ENCODE peak calls at places on chromosomes 13 and 19, in six cellular contexts. Y is suprapubic skin, M is K562, G is SK-N-SH, B is transverse colon, J is esophagus muscularis mucosa. F is an unnamed sample.

GRCh38 chr13:92354583-92354982 is 872.0 kb upstream of the GPC6 start:
- DNase-seq in Y (no peak), M (no peak), G (no peak), B (no peak), J (no peak), F (no peak)

GRCh38 chr13:52725302-52725701 is 14.3 kb downstream of the CNMD start:
- DNase-seq in Y (no peak), M (no peak), G (no peak), B (no peak), J (no peak), F (no peak)

GRCh38 chr13:113656015-113656588 is 1.9 kb downstream of the ATP4B start:
- DNase-seq in Y (peak; percentile 74), M (no peak), G (no peak), B (peak; percentile 7), J (no peak), F (peak; percentile 26)

GRCh38 chr13:103531278-103531677 is 465.1 kb upstream of the SLC10A2 start:
- DNase-seq in Y (no peak), M (no peak), G (no peak), B (no peak), J (no peak), F (no peak)

GRCh38 chr19:1445932-1446712 is 3.8 kb upstream of the APC2 start:
- DNase-seq in Y (no peak), M (peak; percentile 95), G (peak; percentile 99), B (no peak), J (no peak), F (no peak)

GRCh38 chr19:290539-291521 is at the start of gene PLPP2:
- DNase-seq in Y (no peak), M (peak; percentile 48), G (peak; percentile 76), B (peak; percentile 77), J (no peak), F (peak; percentile 93)

GRCh38 chr19:33690461-33691427 is 69.0 kb downstream of the CHST8 start:
- DNase-seq in Y (peak; percentile 62), M (no peak), G (peak; percentile 39), B (no peak), J (no peak), F (no peak)

GRCh38 chr13:98997051-98997730 is 19.3 kb upstream of the DOCK9 start:
- DNase-seq in Y (no peak), M (no peak), G (no peak), B (no peak), J (peak; percentile 83), F (no peak)

GRCh38 chr13:51317262-51317661 is 22.2 kb upstream of the SERPINE3 start:
- DNase-seq in Y (no peak), M (no peak), G (no peak), B (no peak), J (no peak), F (no peak)

GRCh38 chr13:80454245-80454644 is 113.3 kb upstream of the SPRY2 start:
- DNase-seq in Y (no peak), M (no peak), G (no peak), B (no peak), J (no peak), F (no peak)

GRCh38 chr19:13076320-13076719 is 26.3 kb downstream of the LYL1 start:
- DNase-seq in Y (no peak), M (no peak), G (no peak), B (no peak), J (no peak), F (no peak)

GRCh38 chr13:75762967-75763366 is 126.8 kb downstream of the LMO7 start:
- DNase-seq in Y (no peak), M (no peak), G (no peak), B (no peak), J (no peak), F (no peak)

GRCh38 chr13:33797622-33798021 is 20.3 kb upstream of the RFC3 start:
- DNase-seq in Y (no peak), M (no peak), G (no peak), B (no peak), J (no peak), F (no peak)

GRCh38 chr19:41309225-41310030 is 544 bp upstream of the CCDC97 start:
- DNase-seq in Y (no peak), M (no peak), G (no peak), B (no peak), J (no peak), F (no peak)

GRCh38 chr13:93620366-93620765 is 393.8 kb downstream of the GPC6 start:
- DNase-seq in Y (no peak), M (no peak), G (no peak), B (no peak), J (no peak), F (no peak)

GRCh38 chr19:39501340-39501739 is 2.6 kb downstream of the DLL3 start:
- DNase-seq in Y (no peak), M (no peak), G (no peak), B (no peak), J (no peak), F (no peak)

GRCh38 chr13:23510979-23511735 is 59.1 kb upstream of the TNFRSF19 start:
- DNase-seq in Y (no peak), M (no peak), G (no peak), B (no peak), J (no peak), F (no peak)

GRCh38 chr13:111216166-111216960 is 101.3 kb downstream of the ARHGEF7 start:
- DNase-seq in Y (no peak), M (no peak), G (peak; percentile 61), B (peak; percentile 38), J (no peak), F (peak; percentile 39)

GRCh38 chr19:38401148-38401547 is 1.7 kb upstream of the FAM98C start:
- DNase-seq in Y (no peak), M (no peak), G (no peak), B (no peak), J (no peak), F (no peak)

GRCh38 chr13:50208826-50209335 is 193.6 kb downstream of the KCNRG start:
- DNase-seq in Y (peak; percentile 81), M (peak; percentile 84), G (no peak), B (peak; percentile 21), J (no peak), F (peak; percentile 32)

GRCh38 chr13:73880365-73880764 is 253.8 kb downstream of the KLF12 start:
- DNase-seq in Y (no peak), M (no peak), G (no peak), B (no peak), J (no peak), F (no peak)

GRCh38 chr13:36297600-36298338 is at the start of gene CCDC169:
- DNase-seq in Y (peak; percentile 85), M (peak; percentile 82), G (peak; percentile 73), B (peak; percentile 73), J (no peak), F (peak; percentile 77)
- TF ChIP-seq EP300 in Y (no peak), M (no peak), G (no peak), B (no peak), J (no peak), F (no peak)

DNA sequence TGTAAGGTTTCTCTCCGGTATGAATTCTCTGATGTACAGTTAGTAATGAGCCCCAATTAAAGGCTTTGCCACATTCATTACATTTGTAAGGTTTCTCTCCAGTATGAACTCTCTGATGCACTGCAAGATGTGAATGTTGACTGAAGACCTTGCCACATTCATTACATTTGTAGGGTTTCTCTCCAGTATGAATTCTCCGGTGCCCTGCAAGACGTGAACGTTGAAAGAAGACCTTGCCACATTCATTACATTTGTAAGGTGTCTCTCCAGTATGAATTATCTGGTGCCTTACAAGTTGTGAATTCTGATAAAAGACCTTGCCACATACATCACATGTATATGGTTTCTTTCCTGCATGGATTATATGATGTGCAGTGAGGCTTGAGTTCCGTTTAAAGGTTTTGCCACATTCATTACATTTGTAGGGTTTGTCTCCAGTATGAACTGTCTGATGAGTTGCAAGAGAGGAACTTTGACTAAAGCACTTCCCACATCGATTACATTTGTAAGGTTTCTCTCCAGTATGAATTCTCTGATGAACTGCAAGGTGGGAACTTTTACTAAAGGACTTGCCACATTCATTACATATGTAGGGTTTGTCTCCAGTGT is 17.7 kb upstream of the ZNF432 start:
- DNase-seq in Y (no peak), M (no peak), G (no peak), B (no peak), J (no peak), F (no peak)
- TF ChIP-seq EP300 in Y (no peak), M (no peak), G (no peak), B (no peak), J (no peak), F (no peak)

GRCh38 chr19:48444933-48445194 is 919 bp upstream of the GRWD1 start:
- DNase-seq in Y (no peak), M (no peak), G (no peak), B (no peak), J (no peak), F (no peak)

GRCh38 chr19:48444129-48444932 is 1.5 kb upstream of the GRWD1 start:
- DNase-seq in Y (no peak), M (no peak), G (peak; percentile 56), B (no peak), J (no peak), F (no peak)

GRCh38 chr19:48445256-48445605 is 552 bp upstream of the GRWD1 start:
- DNase-seq in Y (no peak), M (peak; percentile 82), G (peak; percentile 90), B (no peak), J (no peak), F (no peak)

GRCh38 chr19:48446579-48446978 is 796 bp downstream of the GRWD1 start:
- DNase-seq in Y (no peak), M (no peak), G (no peak), B (no peak), J (no peak), F (no peak)

DNA sequence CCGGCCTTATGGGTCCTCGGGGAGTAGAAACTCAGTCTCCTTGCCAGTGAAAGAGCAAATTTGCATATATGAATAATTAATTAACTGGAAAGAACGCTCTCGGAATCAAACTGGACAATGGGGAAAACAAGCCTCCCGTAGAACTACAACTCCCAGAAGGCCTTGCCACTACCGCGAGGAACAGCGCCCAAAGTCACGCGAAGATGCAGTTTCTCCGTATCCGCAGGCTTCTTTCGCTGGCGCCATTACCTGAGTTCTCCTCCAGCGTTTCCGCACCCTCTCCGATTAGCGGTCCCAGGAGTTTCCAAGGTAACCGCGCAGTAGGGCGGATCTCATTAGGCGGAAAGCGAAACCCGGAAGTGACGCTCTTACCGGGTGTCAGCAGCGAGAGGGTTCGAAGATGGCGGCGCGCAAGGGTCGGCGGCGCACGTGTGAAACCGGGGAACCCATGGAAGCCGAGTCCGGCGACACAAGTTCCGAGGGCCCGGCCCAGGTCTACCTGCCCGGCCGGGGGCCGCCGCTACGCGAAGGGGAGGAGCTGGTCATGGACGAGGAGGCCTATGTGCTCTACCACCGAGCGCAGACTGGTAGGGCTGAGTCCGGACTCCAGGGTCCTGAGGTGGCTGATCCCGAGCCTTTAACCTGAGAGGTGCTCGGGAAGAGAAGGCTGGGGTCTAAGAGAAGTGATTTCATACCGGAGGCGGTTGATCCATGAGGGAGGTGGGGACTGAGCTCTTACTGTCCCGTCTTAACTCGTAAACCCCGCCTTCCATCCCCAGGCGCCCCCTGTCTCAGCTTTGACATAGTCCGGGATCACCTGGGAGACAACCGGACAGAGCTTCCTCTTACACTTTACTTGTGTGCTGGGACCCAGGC is at the start of gene GRWD1:
- DNase-seq in Y (peak; percentile 94), M (peak; percentile 94), G (peak; percentile 93), B (peak; percentile 93), J (peak; percentile 98), F (peak; percentile 91)
- TF ChIP-seq EP300 in Y (no peak), M (peak; percentile 2), G (no peak), B (no peak), J (no peak), F (no peak)

DNA sequence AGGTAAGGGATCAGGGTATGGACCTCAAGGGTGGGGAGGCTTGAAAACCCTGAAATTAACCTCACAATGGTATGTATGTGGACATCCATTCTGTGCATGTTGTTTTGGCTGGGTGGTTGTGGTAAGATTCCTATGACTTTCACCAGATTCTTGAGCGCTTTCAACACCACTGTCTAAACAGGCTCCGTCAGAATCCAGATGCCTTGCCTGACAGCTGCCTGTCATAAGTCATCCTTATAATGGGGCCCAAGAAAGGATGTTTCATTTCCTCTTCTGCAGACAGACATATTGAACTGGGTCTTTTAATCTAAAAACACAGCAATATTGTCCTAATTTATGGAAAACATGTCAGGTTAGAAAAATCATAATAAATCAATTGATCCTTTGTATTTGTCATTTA is 41.3 kb downstream of the ALOX5AP start:
- DNase-seq in Y (no peak), M (no peak), G (no peak), B (no peak), J (no peak), F (no peak)
- TF ChIP-seq EP300 in Y (no peak), M (no peak), G (no peak), B (no peak), J (no peak), F (no peak)

F was measured in stomach.